ENCODE peak calls at places on chromosomes 3 and 15, in ten cellular contexts. O, G, Y, Q, F, P, V, J, X and A are unnamed samples.

GRCh38 chr15:61025283-61025682 is 203.8 kb downstream of the RORA start:
- DNase-seq in O (no peak), G (no peak), Y (no peak), Q (no peak), F (no peak), P (no peak), V (no peak), J (no peak), X (no peak), A (no peak)

GRCh38 chr15:68608206-68608843 is 29.5 kb downstream of the CORO2B start:
- DNase-seq in O (peak; percentile 34), G (peak; percentile 95), Y (no peak), Q (peak; percentile 68), F (no peak), P (peak; percentile 92), V (peak; percentile 44), J (peak; percentile 88), X (peak; percentile 57), A (no peak)

GRCh38 chr3:57826286-57826951 is 70.3 kb downstream of the SLMAP start:
- DNase-seq in O (no peak), G (no peak), Y (no peak), Q (no peak), F (no peak), P (no peak), V (no peak), J (no peak), X (no peak), A (no peak)

GRCh38 chr3:126496894-126497850 is 20.4 kb downstream of the UROC1 start:
- DNase-seq in O (no peak), G (no peak), Y (no peak), Q (no peak), F (no peak), P (peak; percentile 37), V (peak; percentile 49), J (no peak), X (no peak), A (no peak)

GRCh38 chr3:4841225-4841624 is 138.0 kb upstream of the BHLHE40 start:
- DNase-seq in O (no peak), G (no peak), Y (no peak), Q (no peak), F (no peak), P (no peak), V (no peak), J (no peak), X (no peak), A (no peak)

GRCh38 chr3:161498259-161498921 is 1.8 kb downstream of the OTOL1 start:
- DNase-seq in O (no peak), G (no peak), Y (no peak), Q (no peak), F (no peak), P (no peak), V (no peak), J (no peak), X (no peak), A (no peak)

GRCh38 chr15:29698030-29698701 is 124.1 kb downstream of the TJP1 start:
- DNase-seq in O (no peak), G (no peak), Y (peak; percentile 86), Q (no peak), F (no peak), P (no peak), V (no peak), J (no peak), X (no peak), A (peak; percentile 69)

GRCh38 chr3:159892801-159893200 is 95.8 kb upstream of the IL12A start:
- DNase-seq in O (no peak), G (no peak), Y (no peak), Q (no peak), F (no peak), P (no peak), V (no peak), J (no peak), X (no peak), A (no peak)

GRCh38 chr3:195770081-195770840 is 41.5 kb downstream of the MUC4 start:
- DNase-seq in O (no peak), G (no peak), Y (no peak), Q (peak; percentile 10), F (no peak), P (no peak), V (no peak), J (no peak), X (no peak), A (no peak)

GRCh38 chr3:77467702-77468407 is 428.0 kb downstream of the ROBO2 start:
- DNase-seq in O (no peak), G (peak; percentile 23), Y (no peak), Q (no peak), F (no peak), P (no peak), V (no peak), J (no peak), X (peak; percentile 85), A (no peak)

GRCh38 chr3:112676659-112677234 is 35.8 kb upstream of the CCDC80 start:
- DNase-seq in O (no peak), G (peak; percentile 46), Y (peak; percentile 74), Q (peak; percentile 57), F (peak; percentile 96), P (peak; percentile 63), V (no peak), J (peak; percentile 83), X (no peak), A (peak; percentile 51)

GRCh38 chr3:47711596-47711995 is 70.1 kb downstream of the SMARCC1 start:
- DNase-seq in O (no peak), G (no peak), Y (no peak), Q (no peak), F (no peak), P (no peak), V (no peak), J (no peak), X (no peak), A (no peak)

GRCh38 chr3:196969660-196970546 is 1.3 kb upstream of the PIGZ start:
- DNase-seq in O (no peak), G (peak; percentile 44), Y (peak; percentile 68), Q (peak; percentile 40), F (no peak), P (peak; percentile 86), V (peak; percentile 96), J (no peak), X (peak; percentile 71), A (peak; percentile 93)

DNA sequence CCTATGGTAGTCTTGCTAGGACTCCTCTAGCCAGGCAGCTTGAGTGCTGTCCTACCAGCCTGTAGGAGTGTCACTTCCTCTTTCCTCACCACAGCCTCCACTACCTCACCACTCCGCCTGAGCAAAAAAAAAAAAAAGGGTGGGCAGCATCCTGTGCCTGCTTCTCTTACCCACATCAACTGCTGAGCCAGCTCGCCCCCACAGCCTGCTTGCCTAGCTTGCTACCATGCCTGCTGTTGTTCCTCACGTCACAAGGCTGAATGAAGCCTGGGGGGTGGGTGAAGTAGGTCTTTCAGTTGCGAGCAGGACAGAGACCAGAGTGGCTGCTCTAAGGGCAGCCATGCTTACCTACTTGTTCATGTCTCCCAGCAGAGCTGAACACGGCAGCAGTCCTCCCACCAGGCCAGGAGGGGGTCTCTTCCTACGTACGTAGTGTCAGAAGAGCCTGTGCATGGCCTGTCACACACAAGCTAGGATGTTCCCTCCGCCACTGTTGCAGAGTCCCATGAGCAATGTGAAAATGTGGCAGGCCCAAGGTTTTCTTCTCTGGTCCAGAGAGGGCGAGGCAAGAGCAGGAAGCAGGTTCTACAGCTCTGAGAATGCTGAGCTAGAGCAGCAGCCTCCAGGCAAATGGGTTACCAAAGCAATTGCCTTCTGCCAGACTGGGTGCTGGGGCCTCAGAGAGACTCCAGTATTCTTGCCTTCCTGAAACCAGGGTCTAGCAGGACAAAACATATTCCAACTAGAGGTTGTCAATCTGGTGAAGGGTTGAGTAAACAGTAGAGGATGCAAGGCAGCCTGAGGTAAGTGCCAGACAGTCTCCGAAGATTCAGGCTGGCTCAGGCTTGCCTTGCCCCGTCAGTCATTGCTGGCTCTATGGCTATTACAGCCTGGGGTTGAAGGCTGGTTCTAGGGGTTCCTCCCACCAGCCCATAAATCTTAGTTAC is 8.0 kb downstream of the PPM1M start:
- DNase-seq in O (no peak), G (no peak), Y (no peak), Q (peak; percentile 58), F (peak; percentile 85), P (no peak), V (no peak), J (no peak), X (no peak), A (no peak)
- TF ChIP-seq POLR2A in O (no peak), G (no peak), Y (no peak), Q (no peak), F (peak; percentile 75), P (no peak), V (no peak), J (no peak), X (no peak), A (no peak)

DNA sequence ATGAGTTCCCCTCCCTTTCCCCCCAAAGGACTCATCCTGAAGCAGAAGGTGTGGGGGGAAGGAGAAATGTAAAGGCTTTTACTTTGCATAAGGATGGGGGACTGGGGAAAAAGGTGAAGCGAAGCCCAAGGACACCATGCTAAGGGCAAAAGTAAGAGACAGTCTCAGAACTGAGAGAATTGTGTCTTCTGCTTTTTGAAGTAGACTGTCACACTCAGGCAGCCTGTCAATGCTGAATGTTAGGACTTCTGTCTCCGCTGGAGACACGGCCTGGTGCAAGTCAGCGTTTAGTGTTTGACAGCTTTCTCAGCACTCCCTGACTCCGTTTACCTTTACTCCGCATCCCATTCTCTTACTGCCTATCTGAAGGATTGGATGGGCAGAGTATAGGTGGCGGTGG is 13.8 kb downstream of the RBM5 start:
- DNase-seq in O (no peak), G (no peak), Y (no peak), Q (no peak), F (no peak), P (no peak), V (no peak), J (no peak), X (no peak), A (no peak)
- TF ChIP-seq POLR2A in O (no peak), G (no peak), Y (no peak), Q (no peak), F (peak; percentile 68), P (no peak), V (no peak), J (no peak), X (no peak), A (no peak)

GRCh38 chr3:102169915-102170479 is 264.8 kb upstream of the ZPLD1 start:
- DNase-seq in O (no peak), G (no peak), Y (no peak), Q (no peak), F (no peak), P (no peak), V (no peak), J (no peak), X (no peak), A (no peak)
- TF ChIP-seq POLR2A in O (no peak), G (no peak), Y (no peak), Q (no peak), F (no peak), P (no peak), V (no peak), J (no peak), X (no peak), A (no peak)

DNA sequence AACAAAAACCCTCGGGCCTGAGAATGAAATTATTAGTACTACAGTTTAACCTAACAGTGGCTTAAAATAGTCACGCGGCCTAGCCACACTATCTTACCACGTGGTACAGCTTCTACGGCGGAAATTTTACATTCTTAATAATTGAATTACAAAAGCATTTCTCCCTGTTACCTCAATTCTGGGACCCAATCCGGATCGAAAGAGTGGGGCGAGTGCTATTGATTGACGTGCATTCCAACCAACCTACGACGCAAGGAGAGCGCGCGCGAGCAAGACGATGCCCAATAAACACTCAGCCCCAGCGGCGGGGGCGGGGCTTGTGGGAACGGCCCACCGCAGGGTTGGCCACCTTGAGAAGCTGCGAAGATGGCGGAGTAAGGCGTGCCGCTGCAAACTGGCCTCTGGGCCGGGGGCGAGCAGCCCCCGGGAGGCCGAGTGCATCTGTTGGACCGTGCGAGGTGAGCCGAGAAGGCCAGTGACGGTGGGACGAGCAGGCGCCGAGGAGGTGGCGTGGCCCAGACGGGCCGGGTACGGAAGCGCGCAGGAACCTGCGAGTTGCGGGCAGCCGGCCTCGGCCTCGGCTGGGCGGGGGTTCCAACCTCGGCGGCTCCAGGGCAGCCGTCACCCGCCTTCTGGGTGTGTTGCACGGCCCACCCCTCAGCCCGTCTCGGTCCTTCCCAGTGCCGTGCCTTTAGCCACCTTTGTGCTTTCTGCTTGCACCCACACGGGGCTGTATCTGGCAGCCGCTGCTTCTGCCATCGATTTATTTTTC is 48.6 kb downstream of the OIP5 start:
- DNase-seq in O (peak; percentile 97), G (peak; percentile 98), Y (peak; percentile 96), Q (peak; percentile 99), F (peak; percentile 99), P (peak; percentile 98), V (peak; percentile 99), J (peak; percentile 98), X (peak; percentile 99), A (peak; percentile 93)
- TF ChIP-seq POLR2A in O (peak; percentile 83), G (peak; percentile 81), Y (peak; percentile 70), Q (peak; percentile 97), F (peak; percentile 95), P (peak; percentile 64), V (peak; percentile 82), J (peak; percentile 87), X (peak; percentile 93), A (peak; percentile 69)